ENCODE peak calls at places on chromosomes 6 and 20, in ten cellular contexts. One of them, this sample, is unnamed.

GRCh38 chr6:73823046-73823735 is 127.2 kb downstream of the CD109 start:
- DNase-seq in activated CD8-positive, alpha-beta T cell treated with anti-CD3 and anti-CD28 coated beads for 36 hours: no peak
- DNase-seq in activated T-helper 9 cell treated with anti-CD3 and anti-CD28 coated beads, Interleukin-2, amount 50 U/mL, for 16 hours: no peak
- DNase-seq in midbrain: no peak
- DNase-seq in esophagus muscularis mucosa: no peak
- DNase-seq in GM12865: no peak
- DNase-seq in endothelial cell: no peak
- DNase-seq in IMR-90: no peak
- DNase-seq in fibroblast of the aortic adventitia: peak
- DNase-seq in DMS79 treated with DMSO at 0.1 percent for 48 hours: peak
- DNase-seq in this sample: no peak

GRCh38 chr6:112007805-112008204 is 46.1 kb upstream of the CCN6 start:
- DNase-seq in fibroblast of the aortic adventitia: peak
- DNase-seq in IMR-90: peak
- DNase-seq in esophagus muscularis mucosa: no peak
- DNase-seq in activated T-helper 9 cell treated with anti-CD3 and anti-CD28 coated beads, Interleukin-2, amount 50 U/mL, for 16 hours: no peak
- DNase-seq in activated CD8-positive, alpha-beta T cell treated with anti-CD3 and anti-CD28 coated beads for 36 hours: no peak
- DNase-seq in GM12865: peak
- DNase-seq in endothelial cell: no peak
- DNase-seq in midbrain: no peak
- DNase-seq in DMS79 treated with DMSO at 0.1 percent for 48 hours: no peak
- DNase-seq in this sample: no peak

GRCh38 chr6:157323924-157324276 is 581 bp upstream of the TMEM242 start:
- DNase-seq in DMS79 treated with DMSO at 0.1 percent for 48 hours: no peak
- DNase-seq in activated T-helper 9 cell treated with anti-CD3 and anti-CD28 coated beads, Interleukin-2, amount 50 U/mL, for 16 hours: no peak
- DNase-seq in midbrain: no peak
- DNase-seq in activated CD8-positive, alpha-beta T cell treated with anti-CD3 and anti-CD28 coated beads for 36 hours: peak
- DNase-seq in endothelial cell: peak
- DNase-seq in GM12865: peak
- DNase-seq in fibroblast of the aortic adventitia: peak
- DNase-seq in esophagus muscularis mucosa: peak
- DNase-seq in IMR-90: peak
- DNase-seq in this sample: no peak

GRCh38 chr6:108559884-108560462 is 744 bp upstream of the FOXO3 start:
- DNase-seq in GM12865: no peak
- DNase-seq in activated T-helper 9 cell treated with anti-CD3 and anti-CD28 coated beads, Interleukin-2, amount 50 U/mL, for 16 hours: no peak
- DNase-seq in endothelial cell: peak
- DNase-seq in esophagus muscularis mucosa: peak
- DNase-seq in fibroblast of the aortic adventitia: peak
- DNase-seq in midbrain: no peak
- DNase-seq in IMR-90: peak
- DNase-seq in activated CD8-positive, alpha-beta T cell treated with anti-CD3 and anti-CD28 coated beads for 36 hours: peak
- DNase-seq in DMS79 treated with DMSO at 0.1 percent for 48 hours: peak
- DNase-seq in this sample: no peak

GRCh38 chr6:161091972-161092701 is 100.6 kb downstream of the MAP3K4 start:
- DNase-seq in endothelial cell: no peak
- DNase-seq in activated CD8-positive, alpha-beta T cell treated with anti-CD3 and anti-CD28 coated beads for 36 hours: no peak
- DNase-seq in fibroblast of the aortic adventitia: peak
- DNase-seq in GM12865: no peak
- DNase-seq in midbrain: no peak
- DNase-seq in IMR-90: peak
- DNase-seq in DMS79 treated with DMSO at 0.1 percent for 48 hours: no peak
- DNase-seq in activated T-helper 9 cell treated with anti-CD3 and anti-CD28 coated beads, Interleukin-2, amount 50 U/mL, for 16 hours: no peak
- DNase-seq in esophagus muscularis mucosa: no peak
- DNase-seq in this sample: no peak

GRCh38 chr6:160253242-160253641 is 5.4 kb downstream of the SLC22A2 start:
- DNase-seq in midbrain: no peak
- DNase-seq in IMR-90: no peak
- DNase-seq in DMS79 treated with DMSO at 0.1 percent for 48 hours: no peak
- DNase-seq in activated CD8-positive, alpha-beta T cell treated with anti-CD3 and anti-CD28 coated beads for 36 hours: no peak
- DNase-seq in endothelial cell: no peak
- DNase-seq in GM12865: no peak
- DNase-seq in fibroblast of the aortic adventitia: no peak
- DNase-seq in esophagus muscularis mucosa: no peak
- DNase-seq in activated T-helper 9 cell treated with anti-CD3 and anti-CD28 coated beads, Interleukin-2, amount 50 U/mL, for 16 hours: no peak
- DNase-seq in this sample: no peak

GRCh38 chr20:9592419-9592818 is 78.0 kb downstream of the LAMP5 start:
- DNase-seq in DMS79 treated with DMSO at 0.1 percent for 48 hours: no peak
- DNase-seq in IMR-90: no peak
- DNase-seq in midbrain: no peak
- DNase-seq in endothelial cell: no peak
- DNase-seq in activated T-helper 9 cell treated with anti-CD3 and anti-CD28 coated beads, Interleukin-2, amount 50 U/mL, for 16 hours: no peak
- DNase-seq in fibroblast of the aortic adventitia: no peak
- DNase-seq in esophagus muscularis mucosa: no peak
- DNase-seq in GM12865: no peak
- DNase-seq in activated CD8-positive, alpha-beta T cell treated with anti-CD3 and anti-CD28 coated beads for 36 hours: no peak
- DNase-seq in this sample: no peak

GRCh38 chr6:29892696-29893095 is 49.6 kb upstream of the HLA-A start:
- DNase-seq in GM12865: no peak
- DNase-seq in midbrain: no peak
- DNase-seq in esophagus muscularis mucosa: no peak
- DNase-seq in activated T-helper 9 cell treated with anti-CD3 and anti-CD28 coated beads, Interleukin-2, amount 50 U/mL, for 16 hours: no peak
- DNase-seq in DMS79 treated with DMSO at 0.1 percent for 48 hours: no peak
- DNase-seq in activated CD8-positive, alpha-beta T cell treated with anti-CD3 and anti-CD28 coated beads for 36 hours: no peak
- DNase-seq in fibroblast of the aortic adventitia: peak
- DNase-seq in IMR-90: no peak
- DNase-seq in endothelial cell: no peak
- DNase-seq in this sample: no peak

GRCh38 chr6:163825033-163825432 is 410.5 kb downstream of the QKI start:
- DNase-seq in esophagus muscularis mucosa: peak
- DNase-seq in midbrain: no peak
- DNase-seq in DMS79 treated with DMSO at 0.1 percent for 48 hours: no peak
- DNase-seq in fibroblast of the aortic adventitia: no peak
- DNase-seq in activated T-helper 9 cell treated with anti-CD3 and anti-CD28 coated beads, Interleukin-2, amount 50 U/mL, for 16 hours: no peak
- DNase-seq in activated CD8-positive, alpha-beta T cell treated with anti-CD3 and anti-CD28 coated beads for 36 hours: no peak
- DNase-seq in IMR-90: peak
- DNase-seq in endothelial cell: no peak
- DNase-seq in GM12865: no peak
- DNase-seq in this sample: no peak

GRCh38 chr6:35139924-35140524 is 1.1 kb downstream of the TCP11 start:
- DNase-seq in esophagus muscularis mucosa: no peak
- DNase-seq in IMR-90: peak
- DNase-seq in activated T-helper 9 cell treated with anti-CD3 and anti-CD28 coated beads, Interleukin-2, amount 50 U/mL, for 16 hours: peak
- DNase-seq in activated CD8-positive, alpha-beta T cell treated with anti-CD3 and anti-CD28 coated beads for 36 hours: peak
- DNase-seq in DMS79 treated with DMSO at 0.1 percent for 48 hours: peak
- DNase-seq in fibroblast of the aortic adventitia: peak
- DNase-seq in GM12865: peak
- DNase-seq in endothelial cell: peak
- DNase-seq in midbrain: peak
- DNase-seq in this sample: peak

GRCh38 chr6:27836080-27836782 is 76.0 kb downstream of the OR2B2 start:
- DNase-seq in endothelial cell: no peak
- DNase-seq in activated T-helper 9 cell treated with anti-CD3 and anti-CD28 coated beads, Interleukin-2, amount 50 U/mL, for 16 hours: no peak
- DNase-seq in GM12865: no peak
- DNase-seq in fibroblast of the aortic adventitia: no peak
- DNase-seq in midbrain: no peak
- DNase-seq in IMR-90: no peak
- DNase-seq in DMS79 treated with DMSO at 0.1 percent for 48 hours: no peak
- DNase-seq in activated CD8-positive, alpha-beta T cell treated with anti-CD3 and anti-CD28 coated beads for 36 hours: no peak
- DNase-seq in esophagus muscularis mucosa: no peak
- DNase-seq in this sample: no peak

GRCh38 chr6:118580585-118581419 is 32.7 kb downstream of the PLN start:
- DNase-seq in fibroblast of the aortic adventitia: peak
- DNase-seq in midbrain: peak
- DNase-seq in activated T-helper 9 cell treated with anti-CD3 and anti-CD28 coated beads, Interleukin-2, amount 50 U/mL, for 16 hours: no peak
- DNase-seq in activated CD8-positive, alpha-beta T cell treated with anti-CD3 and anti-CD28 coated beads for 36 hours: no peak
- DNase-seq in endothelial cell: peak
- DNase-seq in IMR-90: peak
- DNase-seq in GM12865: peak
- DNase-seq in DMS79 treated with DMSO at 0.1 percent for 48 hours: no peak
- DNase-seq in esophagus muscularis mucosa: no peak
- DNase-seq in this sample: no peak

GRCh38 chr6:170026272-170027110 is 264.4 kb downstream of the DLL1 start:
- DNase-seq in activated T-helper 9 cell treated with anti-CD3 and anti-CD28 coated beads, Interleukin-2, amount 50 U/mL, for 16 hours: no peak
- DNase-seq in endothelial cell: no peak
- DNase-seq in GM12865: no peak
- DNase-seq in midbrain: no peak
- DNase-seq in IMR-90: no peak
- DNase-seq in esophagus muscularis mucosa: no peak
- DNase-seq in activated CD8-positive, alpha-beta T cell treated with anti-CD3 and anti-CD28 coated beads for 36 hours: no peak
- DNase-seq in DMS79 treated with DMSO at 0.1 percent for 48 hours: peak
- DNase-seq in fibroblast of the aortic adventitia: no peak
- DNase-seq in this sample: no peak

GRCh38 chr6:69881322-69882151 is 15.2 kb downstream of the COL19A1 start:
- DNase-seq in GM12865: peak
- DNase-seq in midbrain: no peak
- DNase-seq in fibroblast of the aortic adventitia: no peak
- DNase-seq in activated CD8-positive, alpha-beta T cell treated with anti-CD3 and anti-CD28 coated beads for 36 hours: no peak
- DNase-seq in activated T-helper 9 cell treated with anti-CD3 and anti-CD28 coated beads, Interleukin-2, amount 50 U/mL, for 16 hours: no peak
- DNase-seq in esophagus muscularis mucosa: no peak
- DNase-seq in endothelial cell: no peak
- DNase-seq in DMS79 treated with DMSO at 0.1 percent for 48 hours: no peak
- DNase-seq in IMR-90: no peak
- DNase-seq in this sample: no peak

GRCh38 chr6:44663860-44664584 is 276.5 kb downstream of the CDC5L start:
- DNase-seq in IMR-90: no peak
- DNase-seq in GM12865: no peak
- DNase-seq in activated T-helper 9 cell treated with anti-CD3 and anti-CD28 coated beads, Interleukin-2, amount 50 U/mL, for 16 hours: no peak
- DNase-seq in endothelial cell: no peak
- DNase-seq in esophagus muscularis mucosa: no peak
- DNase-seq in midbrain: no peak
- DNase-seq in fibroblast of the aortic adventitia: no peak
- DNase-seq in DMS79 treated with DMSO at 0.1 percent for 48 hours: no peak
- DNase-seq in activated CD8-positive, alpha-beta T cell treated with anti-CD3 and anti-CD28 coated beads for 36 hours: no peak
- DNase-seq in this sample: no peak

GRCh38 chr20:31835977-31836852 is 9.2 kb downstream of the FOXS1 start:
- DNase-seq in esophagus muscularis mucosa: peak
- DNase-seq in fibroblast of the aortic adventitia: peak
- DNase-seq in IMR-90: peak
- DNase-seq in GM12865: peak
- DNase-seq in endothelial cell: no peak
- DNase-seq in activated CD8-positive, alpha-beta T cell treated with anti-CD3 and anti-CD28 coated beads for 36 hours: peak
- DNase-seq in activated T-helper 9 cell treated with anti-CD3 and anti-CD28 coated beads, Interleukin-2, amount 50 U/mL, for 16 hours: no peak
- DNase-seq in DMS79 treated with DMSO at 0.1 percent for 48 hours: peak
- DNase-seq in midbrain: peak
- DNase-seq in this sample: no peak

GRCh38 chr6:958531-958930 is 265.6 kb upstream of the EXOC2 start:
- DNase-seq in fibroblast of the aortic adventitia: peak
- DNase-seq in activated T-helper 9 cell treated with anti-CD3 and anti-CD28 coated beads, Interleukin-2, amount 50 U/mL, for 16 hours: no peak
- DNase-seq in DMS79 treated with DMSO at 0.1 percent for 48 hours: no peak
- DNase-seq in endothelial cell: no peak
- DNase-seq in GM12865: no peak
- DNase-seq in midbrain: no peak
- DNase-seq in IMR-90: peak
- DNase-seq in activated CD8-positive, alpha-beta T cell treated with anti-CD3 and anti-CD28 coated beads for 36 hours: no peak
- DNase-seq in esophagus muscularis mucosa: no peak
- DNase-seq in this sample: no peak

GRCh38 chr6:31086788-31087440 is 25.5 kb downstream of the C6orf15 start:
- DNase-seq in esophagus muscularis mucosa: no peak
- DNase-seq in activated T-helper 9 cell treated with anti-CD3 and anti-CD28 coated beads, Interleukin-2, amount 50 U/mL, for 16 hours: no peak
- DNase-seq in GM12865: no peak
- DNase-seq in midbrain: no peak
- DNase-seq in activated CD8-positive, alpha-beta T cell treated with anti-CD3 and anti-CD28 coated beads for 36 hours: no peak
- DNase-seq in fibroblast of the aortic adventitia: peak
- DNase-seq in endothelial cell: no peak
- DNase-seq in DMS79 treated with DMSO at 0.1 percent for 48 hours: no peak
- DNase-seq in IMR-90: peak
- DNase-seq in this sample: no peak

GRCh38 chr6:3566812-3567211 is 110.0 kb upstream of the SLC22A23 start:
- DNase-seq in esophagus muscularis mucosa: no peak
- DNase-seq in activated CD8-positive, alpha-beta T cell treated with anti-CD3 and anti-CD28 coated beads for 36 hours: no peak
- DNase-seq in activated T-helper 9 cell treated with anti-CD3 and anti-CD28 coated beads, Interleukin-2, amount 50 U/mL, for 16 hours: no peak
- DNase-seq in GM12865: no peak
- DNase-seq in IMR-90: peak
- DNase-seq in DMS79 treated with DMSO at 0.1 percent for 48 hours: no peak
- DNase-seq in endothelial cell: no peak
- DNase-seq in midbrain: no peak
- DNase-seq in fibroblast of the aortic adventitia: no peak
- DNase-seq in this sample: no peak

GRCh38 chr6:155162682-155163081 is 101.1 kb upstream of the CLDN20 start:
- DNase-seq in midbrain: no peak
- DNase-seq in GM12865: no peak
- DNase-seq in endothelial cell: no peak
- DNase-seq in fibroblast of the aortic adventitia: peak
- DNase-seq in esophagus muscularis mucosa: no peak
- DNase-seq in DMS79 treated with DMSO at 0.1 percent for 48 hours: no peak
- DNase-seq in IMR-90: peak
- DNase-seq in activated T-helper 9 cell treated with anti-CD3 and anti-CD28 coated beads, Interleukin-2, amount 50 U/mL, for 16 hours: no peak
- DNase-seq in activated CD8-positive, alpha-beta T cell treated with anti-CD3 and anti-CD28 coated beads for 36 hours: no peak
- DNase-seq in this sample: no peak

GRCh38 chr6:130831598-130831997 is 4.4 kb downstream of the SMLR1 start:
- DNase-seq in IMR-90: no peak
- DNase-seq in DMS79 treated with DMSO at 0.1 percent for 48 hours: no peak
- DNase-seq in esophagus muscularis mucosa: no peak
- DNase-seq in midbrain: no peak
- DNase-seq in activated CD8-positive, alpha-beta T cell treated with anti-CD3 and anti-CD28 coated beads for 36 hours: no peak
- DNase-seq in endothelial cell: no peak
- DNase-seq in fibroblast of the aortic adventitia: no peak
- DNase-seq in GM12865: no peak
- DNase-seq in activated T-helper 9 cell treated with anti-CD3 and anti-CD28 coated beads, Interleukin-2, amount 50 U/mL, for 16 hours: no peak
- DNase-seq in this sample: no peak

GRCh38 chr6:11163932-11164331 is 52.4 kb upstream of the ERVFRD-1 start:
- DNase-seq in endothelial cell: no peak
- DNase-seq in activated T-helper 9 cell treated with anti-CD3 and anti-CD28 coated beads, Interleukin-2, amount 50 U/mL, for 16 hours: no peak
- DNase-seq in fibroblast of the aortic adventitia: no peak
- DNase-seq in midbrain: no peak
- DNase-seq in esophagus muscularis mucosa: no peak
- DNase-seq in activated CD8-positive, alpha-beta T cell treated with anti-CD3 and anti-CD28 coated beads for 36 hours: peak
- DNase-seq in DMS79 treated with DMSO at 0.1 percent for 48 hours: no peak
- DNase-seq in GM12865: peak
- DNase-seq in IMR-90: no peak
- DNase-seq in this sample: no peak

GRCh38 chr20:33337119-33337518 is 54.1 kb downstream of the BPIFB1 start:
- DNase-seq in midbrain: no peak
- DNase-seq in endothelial cell: no peak
- DNase-seq in GM12865: no peak
- DNase-seq in IMR-90: no peak
- DNase-seq in activated T-helper 9 cell treated with anti-CD3 and anti-CD28 coated beads, Interleukin-2, amount 50 U/mL, for 16 hours: no peak
- DNase-seq in fibroblast of the aortic adventitia: no peak
- DNase-seq in DMS79 treated with DMSO at 0.1 percent for 48 hours: no peak
- DNase-seq in esophagus muscularis mucosa: no peak
- DNase-seq in activated CD8-positive, alpha-beta T cell treated with anti-CD3 and anti-CD28 coated beads for 36 hours: no peak
- DNase-seq in this sample: no peak

GRCh38 chr6:15359335-15359862 is 113.5 kb downstream of the JARID2 start:
- DNase-seq in IMR-90: peak
- DNase-seq in DMS79 treated with DMSO at 0.1 percent for 48 hours: no peak
- DNase-seq in activated T-helper 9 cell treated with anti-CD3 and anti-CD28 coated beads, Interleukin-2, amount 50 U/mL, for 16 hours: no peak
- DNase-seq in activated CD8-positive, alpha-beta T cell treated with anti-CD3 and anti-CD28 coated beads for 36 hours: no peak
- DNase-seq in midbrain: no peak
- DNase-seq in esophagus muscularis mucosa: no peak
- DNase-seq in fibroblast of the aortic adventitia: no peak
- DNase-seq in GM12865: peak
- DNase-seq in endothelial cell: no peak
- DNase-seq in this sample: no peak

GRCh38 chr20:47551841-47552240 is 50.2 kb downstream of the NCOA3 start:
- DNase-seq in fibroblast of the aortic adventitia: no peak
- DNase-seq in endothelial cell: no peak
- DNase-seq in activated CD8-positive, alpha-beta T cell treated with anti-CD3 and anti-CD28 coated beads for 36 hours: peak
- DNase-seq in IMR-90: no peak
- DNase-seq in DMS79 treated with DMSO at 0.1 percent for 48 hours: peak
- DNase-seq in activated T-helper 9 cell treated with anti-CD3 and anti-CD28 coated beads, Interleukin-2, amount 50 U/mL, for 16 hours: no peak
- DNase-seq in esophagus muscularis mucosa: no peak
- DNase-seq in GM12865: no peak
- DNase-seq in midbrain: no peak
- DNase-seq in this sample: no peak

GRCh38 chr6:117346142-117346930 is 79.4 kb downstream of the ROS1 start:
- DNase-seq in fibroblast of the aortic adventitia: peak
- DNase-seq in midbrain: peak
- DNase-seq in endothelial cell: no peak
- DNase-seq in esophagus muscularis mucosa: no peak
- DNase-seq in activated T-helper 9 cell treated with anti-CD3 and anti-CD28 coated beads, Interleukin-2, amount 50 U/mL, for 16 hours: no peak
- DNase-seq in GM12865: no peak
- DNase-seq in DMS79 treated with DMSO at 0.1 percent for 48 hours: peak
- DNase-seq in activated CD8-positive, alpha-beta T cell treated with anti-CD3 and anti-CD28 coated beads for 36 hours: no peak
- DNase-seq in IMR-90: peak
- DNase-seq in this sample: no peak

GRCh38 chr6:1124885-1125284 is 187.0 kb upstream of the FOXQ1 start:
- DNase-seq in GM12865: no peak
- DNase-seq in fibroblast of the aortic adventitia: no peak
- DNase-seq in midbrain: no peak
- DNase-seq in activated T-helper 9 cell treated with anti-CD3 and anti-CD28 coated beads, Interleukin-2, amount 50 U/mL, for 16 hours: no peak
- DNase-seq in endothelial cell: no peak
- DNase-seq in esophagus muscularis mucosa: no peak
- DNase-seq in IMR-90: no peak
- DNase-seq in activated CD8-positive, alpha-beta T cell treated with anti-CD3 and anti-CD28 coated beads for 36 hours: no peak
- DNase-seq in DMS79 treated with DMSO at 0.1 percent for 48 hours: no peak
- DNase-seq in this sample: no peak

GRCh38 chr6:2791124-2792050 is 26.2 kb downstream of the WRNIP1 start:
- DNase-seq in DMS79 treated with DMSO at 0.1 percent for 48 hours: no peak
- DNase-seq in IMR-90: peak
- DNase-seq in activated CD8-positive, alpha-beta T cell treated with anti-CD3 and anti-CD28 coated beads for 36 hours: peak
- DNase-seq in fibroblast of the aortic adventitia: peak
- DNase-seq in esophagus muscularis mucosa: no peak
- DNase-seq in midbrain: peak
- DNase-seq in GM12865: peak
- DNase-seq in endothelial cell: peak
- DNase-seq in activated T-helper 9 cell treated with anti-CD3 and anti-CD28 coated beads, Interleukin-2, amount 50 U/mL, for 16 hours: no peak
- DNase-seq in this sample: no peak

This sample was measured in T-helper 17 cell.